ENCODE peak calls at places on chromosomes 2 and 18, in seven cellular contexts. Z is GM23338, E is neural progenitor cell, F is HCT116, K is OCI-LY7, B is MM.1S, D is hepatocyte. Q is an unnamed sample. For H3K4me1, the result is how much of the 10 kb centered on the place peaks cover.

GRCh38 chr18:903703-904102 is 968 bp upstream of the ADCYAP1 start:
- DNase-seq in B (no peak), D (peak), Z (peak), K (no peak), E (peak), F (no peak), Q (peak)

GRCh38 chr2:238939521-238940403 is 91.9 kb downstream of the TWIST2 start:
- DNase-seq in Z (no peak), E (no peak), F (no peak), D (no peak), K (no peak), B (no peak), Q (no peak)

GRCh38 chr2:112579280-112579679 is 5.1 kb upstream of the CHCHD5 start:
- DNase-seq in Z (no peak), B (no peak), D (no peak), K (no peak), F (no peak), E (no peak), Q (peak)

GRCh38 chr2:230010501-230010900 is 58.2 kb downstream of the SLC16A14 start:
- DNase-seq in K (no peak), E (no peak), Z (no peak), F (no peak), B (no peak), D (no peak), Q (no peak)

GRCh38 chr18:75132931-75133525 is 75.9 kb downstream of the PTGR3 start:
- DNase-seq in K (no peak), D (no peak), E (no peak), B (no peak), Z (no peak), F (no peak), Q (no peak)

GRCh38 chr2:95316466-95317122 is 19.4 kb downstream of the KCNIP3 start:
- DNase-seq in K (no peak), D (no peak), E (no peak), F (no peak), Z (no peak), B (no peak), Q (peak)

GRCh38 chr2:239429473-239430350 is 28.9 kb upstream of the HDAC4 start:
- DNase-seq in F (no peak), B (no peak), Z (no peak), D (no peak), K (no peak), E (no peak), Q (no peak)

GRCh38 chr2:4628931-4629565 is 925.7 kb downstream of the DCDC2C start:
- DNase-seq in K (no peak), Z (no peak), B (peak), F (no peak), D (no peak), E (peak), Q (no peak)

GRCh38 chr2:84959494-84960156 is 11.3 kb upstream of the KCMF1 start:
- DNase-seq in D (no peak), E (peak), F (no peak), B (no peak), K (no peak), Z (peak), Q (peak)

GRCh38 chr2:195711478-195711877 is 54.5 kb downstream of the SLC39A10 start:
- DNase-seq in F (no peak), D (no peak), E (no peak), B (no peak), K (no peak), Z (no peak), Q (no peak)

GRCh38 chr2:215507126-215507525 is 71.3 kb upstream of the FN1 start:
- DNase-seq in B (no peak), Z (no peak), D (no peak), E (no peak), F (no peak), K (no peak), Q (no peak)

GRCh38 chr2:179850188-179850587 is 11.2 kb downstream of the ZNF385B start:
- DNase-seq in B (no peak), D (peak), Z (no peak), K (no peak), E (no peak), F (no peak), Q (peak)

DNA sequence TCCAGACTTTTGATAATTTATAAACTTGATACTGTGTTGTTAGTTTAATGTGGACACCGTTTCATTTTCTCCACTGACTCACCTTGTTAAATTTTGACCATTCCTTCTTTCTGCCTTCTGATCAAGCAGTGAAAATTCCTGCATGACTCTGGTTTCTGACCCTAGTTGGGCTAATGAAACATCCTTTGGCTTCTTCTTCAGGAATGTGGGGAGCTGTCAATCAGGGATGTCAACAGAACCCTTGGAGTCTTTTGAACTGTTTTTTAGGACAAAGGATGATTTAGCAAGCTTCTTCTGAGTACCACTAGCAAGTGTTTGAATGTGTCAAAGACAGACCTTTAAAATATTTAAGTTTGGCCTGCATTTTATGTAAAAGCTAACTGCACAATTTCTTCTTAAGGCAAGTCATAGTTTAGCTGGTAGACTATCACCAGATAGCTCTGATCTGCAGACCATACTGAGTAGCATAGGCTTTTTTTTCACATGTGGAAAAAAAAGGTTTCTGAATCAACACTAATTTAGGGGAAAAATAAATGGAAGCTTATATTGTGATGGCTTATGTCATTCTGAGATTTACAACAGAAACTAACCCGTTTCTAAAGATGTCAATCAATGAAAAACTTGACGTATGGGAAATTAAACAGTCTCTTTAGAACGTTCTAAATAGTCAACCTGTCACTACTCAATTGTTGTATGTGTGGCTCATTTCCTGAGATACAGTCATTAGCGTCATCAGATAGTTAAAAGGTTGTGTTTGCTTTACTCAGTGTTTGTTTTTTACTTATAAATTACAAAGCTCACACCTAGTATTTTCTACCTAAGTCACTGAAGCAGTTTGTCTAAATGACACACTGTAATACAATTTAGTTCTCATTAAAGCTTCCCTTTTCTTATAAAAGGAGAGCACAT is 311.4 kb downstream of the PTPRM start:
- DNase-seq in F (no peak), E (peak), K (no peak), Z (peak), D (no peak), B (no peak), Q (no peak)
- TF ChIP-seq EZH2phosphoT487 in F (no peak), E (no peak), K (no peak), Z (no peak), D (no peak), B (no peak), Q (no peak)

DNA sequence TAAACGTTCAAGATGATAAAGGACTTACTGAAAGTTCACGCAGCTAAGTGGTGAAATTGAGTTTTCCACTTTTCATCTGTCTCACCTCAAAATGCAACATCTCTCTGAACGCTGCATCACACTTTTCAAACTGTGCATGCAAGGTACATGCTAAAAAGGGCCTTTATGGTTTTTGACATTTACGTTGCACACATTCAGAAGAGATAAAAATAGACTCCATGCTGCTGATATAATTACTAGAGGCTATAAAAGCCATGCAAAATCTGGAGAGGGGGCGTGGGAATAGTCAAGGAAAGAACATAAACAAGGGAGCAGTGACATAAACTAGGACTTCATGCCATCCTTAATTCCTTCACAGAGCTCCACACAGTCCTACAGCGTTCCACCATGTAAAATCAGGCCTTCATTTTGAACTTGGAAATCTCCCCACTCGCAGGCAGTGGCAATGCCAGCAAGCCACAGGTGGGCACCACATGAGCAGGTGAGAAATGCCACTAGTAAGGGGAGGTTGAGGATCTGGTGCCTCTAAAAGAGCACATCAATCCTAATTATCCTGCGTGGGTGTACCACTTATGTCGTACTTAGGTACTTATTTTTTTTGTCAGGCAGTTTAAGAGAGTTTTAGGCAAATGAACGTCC is 71.4 kb downstream of the ZEB2 start:
- DNase-seq in K (no peak), D (no peak), F (no peak), E (no peak), B (no peak), Z (no peak), Q (no peak)
- H3K27ac ChIP-seq in K (no peak), D (no peak), F (no peak), E (no peak), B (no peak), Z (no peak), Q (no peak)

GRCh38 chr2:231674587-231675334 is 33.6 kb upstream of the PTMA start:
- DNase-seq in F (no peak), Z (peak), K (peak), E (peak), B (peak), D (peak), Q (peak)
- H3K4me1 ChIP-seq in F (half or more), Z (under half), K (half or more), E (under half), B (under half), D (under half), Q (under half)

GRCh38 chr2:15561574-15562344 is 625 bp upstream of the NBAS start:
- DNase-seq in B (no peak), Z (peak), K (peak), F (no peak), D (peak), E (peak), Q (peak)
- TF ChIP-seq EZH2phosphoT487 in B (no peak), Z (no peak), K (no peak), F (no peak), D (no peak), E (no peak), Q (no peak)

DNA sequence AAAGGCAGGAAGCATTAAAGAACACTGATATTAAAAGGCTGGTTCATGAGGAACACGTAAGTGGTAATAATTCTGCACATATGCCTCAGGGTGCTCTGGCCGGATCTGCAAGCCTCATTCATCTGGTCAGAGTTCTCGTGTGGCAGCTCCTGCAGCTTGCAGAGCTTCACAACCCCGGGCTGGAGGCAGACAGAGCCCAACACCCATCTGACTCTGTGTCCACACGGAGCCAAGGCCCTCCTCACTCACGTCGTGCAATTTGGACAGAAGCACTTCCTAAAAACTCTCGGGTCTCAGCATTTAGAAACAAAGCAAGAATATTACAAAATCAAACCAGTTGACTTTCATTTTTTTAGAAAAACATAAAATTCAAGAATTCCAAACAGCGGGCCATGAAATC is 204.2 kb downstream of the CTIF start:
- DNase-seq in B (no peak), E (no peak), K (no peak), F (no peak), Z (no peak), D (peak), Q (peak)
- H3K27ac ChIP-seq in B (no peak), E (no peak), K (no peak), F (no peak), Z (no peak), D (peak), Q (peak)

DNA sequence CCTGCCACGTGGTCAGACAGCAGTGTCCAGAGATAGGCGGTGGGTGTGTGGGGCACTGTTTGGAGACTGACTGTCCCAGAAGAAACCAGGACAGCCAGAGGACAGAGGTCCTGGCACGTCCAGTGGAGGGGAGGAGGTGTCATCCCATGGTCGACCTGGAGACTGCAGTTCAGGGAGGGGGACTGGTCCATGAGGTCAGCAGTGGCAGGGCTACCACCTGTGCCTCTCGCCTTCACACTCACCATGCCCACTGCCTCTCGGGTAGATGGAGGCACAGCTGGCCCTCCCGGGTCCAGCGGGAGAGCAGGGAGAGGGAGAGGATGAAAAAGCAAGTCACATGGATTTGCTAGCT is 53.9 kb downstream of the INHBB start:
- DNase-seq in K (no peak), E (no peak), D (no peak), B (no peak), F (no peak), Z (no peak), Q (no peak)
- H3K4me1 ChIP-seq in K (under half), E (under half), D (under half), B (under half), F (half or more), Z (under half), Q (under half)